ENCODE peak calls at places on chromosome 15, in nine cellular contexts. K is BE2C; I is mammary epithelial cell; A is CD8-positive, alpha-beta T cell; O is naive thymus-derived CD4-positive, alpha-beta T cell; S is A673; U is heart left ventricle; J is CD4-positive, CD25-positive, alpha-beta regulatory T cell; D is IMR-90. B is an unnamed sample.

GRCh38 chr15:65519781-65520299 is 2.4 kb upstream of the DPP8 start:
- DNase-seq in K (no peak), I (no peak), O (no peak), A (no peak), J (no peak), U (no peak), S (no peak), D (no peak), B (no peak)

GRCh38 chr15:69863446-69863845 is 234.3 kb downstream of the TLE3 start:
- DNase-seq in A (no peak), K (no peak), S (no peak), O (no peak), J (no peak), U (no peak), D (no peak), I (no peak), B (no peak)

GRCh38 chr15:90660195-90660995 is 56.8 kb upstream of the BLM start:
- DNase-seq in I (peak; percentile 98), K (peak; percentile 49), S (peak; percentile 84), J (peak; percentile 72), O (no peak), D (peak; percentile 91), A (peak; percentile 54), U (peak; percentile 87), B (no peak)

GRCh38 chr15:80697316-80697715 is 2.2 kb downstream of the ABHD17C start:
- DNase-seq in A (no peak), O (no peak), J (no peak), S (no peak), U (no peak), D (no peak), K (no peak), I (no peak), B (no peak)

GRCh38 chr15:33963831-33964664 is 4.2 kb upstream of the CHRM5 start:
- DNase-seq in I (peak; percentile 14), U (no peak), D (peak; percentile 37), J (peak; percentile 50), S (peak; percentile 38), A (no peak), K (peak; percentile 18), O (no peak), B (no peak)

GRCh38 chr15:81504170-81504905 is 130.3 kb upstream of the TMC3 start:
- DNase-seq in O (no peak), U (no peak), A (no peak), D (peak; percentile 87), S (peak; percentile 50), J (no peak), I (peak; percentile 75), K (no peak), B (no peak)

GRCh38 chr15:94026458-94026967 is 204.8 kb upstream of the MCTP2 start:
- DNase-seq in D (peak; percentile 55), S (peak; percentile 16), K (no peak), O (no peak), A (no peak), U (no peak), I (peak; percentile 52), J (no peak), B (no peak)

GRCh38 chr15:91589360-91589759 is 264.1 kb upstream of the SLCO3A1 start:
- DNase-seq in A (no peak), S (no peak), I (no peak), J (peak; percentile 35), K (no peak), D (no peak), U (no peak), O (no peak), B (no peak)

GRCh38 chr15:41935566-41936020 is 36.8 kb downstream of the EHD4 start:
- DNase-seq in J (peak; percentile 16), O (no peak), D (no peak), K (no peak), U (no peak), S (no peak), I (peak; percentile 39), A (no peak), B (no peak)

GRCh38 chr15:89813381-89814111 is 1.1 kb downstream of the ANPEP start:
- DNase-seq in S (no peak), A (no peak), J (no peak), U (no peak), O (no peak), I (no peak), K (no peak), D (no peak), B (no peak)

GRCh38 chr15:30924353-30924752 is 20.6 kb downstream of the FAN1 start:
- DNase-seq in U (no peak), I (no peak), K (no peak), A (no peak), J (no peak), S (no peak), D (peak; percentile 73), O (no peak), B (no peak)

GRCh38 chr15:60390931-60391501 is 6.8 kb downstream of the ANXA2 start:
- DNase-seq in U (peak; percentile 73), K (no peak), O (no peak), S (peak; percentile 90), A (no peak), D (peak; percentile 83), I (peak; percentile 92), J (no peak), B (peak; percentile 86)

GRCh38 chr15:63497642-63498100 is 6.7 kb upstream of the USP3 start:
- DNase-seq in K (no peak), D (no peak), U (no peak), S (no peak), I (no peak), A (peak; percentile 61), J (peak; percentile 89), O (peak; percentile 53), B (no peak)

GRCh38 chr15:80512729-80513670 is 108.8 kb downstream of the ARNT2 start:
- DNase-seq in A (no peak), I (peak; percentile 12), O (no peak), J (no peak), U (no peak), D (no peak), S (no peak), K (no peak), B (no peak)

GRCh38 chr15:99213187-99213811 is 36.1 kb downstream of the TTC23 start:
- DNase-seq in U (peak; percentile 77), I (peak; percentile 37), K (peak; percentile 83), D (peak; percentile 67), O (peak; percentile 11), S (peak; percentile 71), A (peak; percentile 36), J (peak; percentile 57), B (peak; percentile 40)

GRCh38 chr15:51736646-51737537 is 563 bp downstream of the LYSMD2 start:
- DNase-seq in D (no peak), S (peak; percentile 49), J (peak; percentile 58), I (no peak), K (peak; percentile 75), A (peak; percentile 52), U (peak; percentile 45), O (peak; percentile 45), B (peak; percentile 35)

DNA sequence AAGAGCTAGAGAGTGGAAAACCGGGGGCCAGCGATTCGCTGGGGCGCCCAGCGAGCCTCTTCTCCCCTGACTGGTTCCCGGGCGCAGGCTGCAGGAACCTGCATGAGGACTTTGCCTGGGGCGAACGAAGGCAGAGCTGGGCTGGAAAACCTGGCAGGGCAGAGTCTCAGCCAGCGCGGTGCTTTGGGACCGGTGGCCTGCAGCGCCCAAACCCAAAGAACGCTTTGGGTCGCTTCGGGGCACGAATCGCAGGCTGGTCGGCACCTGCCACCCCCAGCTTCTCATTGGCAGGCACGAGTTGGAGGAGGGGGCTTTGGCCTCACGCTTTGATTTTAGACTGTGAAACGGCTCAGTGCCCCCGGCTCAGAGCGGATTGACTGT is 3.0 kb downstream of the ONECUT1 start:
- DNase-seq in U (no peak), I (no peak), O (no peak), A (no peak), D (no peak), K (no peak), J (no peak), S (no peak), B (no peak)
- H3K27me3 ChIP-seq in U (peaks cover 83% of the 10 kb centered on the region), I (peaks cover 70% of the 10 kb centered on the region), O (peaks cover 14% of the 10 kb centered on the region), A (peaks cover 42% of the 10 kb centered on the region), D (peaks cover 92% of the 10 kb centered on the region), K (peaks cover 98% of the 10 kb centered on the region), J (peaks cover 42% of the 10 kb centered on the region), S (peaks cover 98% of the 10 kb centered on the region), B (peaks cover 65% of the 10 kb centered on the region)

DNA sequence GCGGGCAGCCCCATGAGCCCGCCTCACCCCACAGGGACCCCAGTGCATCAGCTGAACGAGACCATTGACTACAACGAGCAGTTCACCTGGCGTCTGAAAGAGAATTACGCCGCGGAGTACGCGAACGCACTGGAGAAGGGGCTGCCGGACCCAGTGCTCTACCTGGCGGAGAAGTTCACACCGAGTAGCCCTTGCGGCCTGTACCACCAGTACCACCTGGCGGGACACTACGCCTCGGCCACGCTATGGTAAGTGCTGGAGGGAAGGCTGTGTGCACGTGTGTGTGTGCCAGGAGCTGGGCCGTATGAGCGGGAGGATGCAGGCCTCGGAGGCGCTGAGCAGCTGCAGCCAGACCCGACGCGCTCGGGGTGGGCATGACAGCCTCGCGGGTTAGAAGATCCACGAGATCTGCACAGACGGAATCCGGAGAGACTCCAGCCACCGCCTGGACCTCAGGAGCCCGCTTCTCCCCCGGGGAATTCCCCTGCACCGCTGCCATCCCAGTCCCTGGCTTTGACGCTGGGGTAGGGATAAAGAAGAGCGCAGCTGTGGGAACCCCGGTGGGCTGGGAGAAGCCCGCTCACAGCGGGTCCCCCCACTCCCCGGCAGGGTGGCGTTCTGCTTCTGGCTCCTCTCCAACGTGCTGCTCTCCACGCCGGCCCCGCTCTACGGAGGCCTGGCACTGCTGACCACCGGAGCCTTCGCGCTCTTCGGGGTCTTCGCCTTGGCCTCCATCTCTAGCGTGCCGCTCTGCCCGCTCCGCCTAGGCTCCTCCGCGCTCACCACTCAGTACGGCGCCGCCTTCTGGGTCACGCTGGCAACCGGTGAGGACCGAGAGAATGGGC is 2.6 kb downstream of the DUOXA2 start:
- DNase-seq in S (no peak), O (no peak), D (no peak), U (no peak), A (no peak), J (no peak), I (no peak), K (no peak), B (no peak)
- H3K4me3 ChIP-seq in S (no peak overlapping the region), O (no peak overlapping the region), D (no peak overlapping the region), U (no peak overlapping the region), A (peak overlapping the region; percentile 44), J (no peak overlapping the region), I (no peak overlapping the region), K (no peak overlapping the region), B (no peak overlapping the region)

GRCh38 chr15:95416576-95416975 is 913.9 kb upstream of the NR2F2 start:
- DNase-seq in I (no peak), S (no peak), K (no peak), U (no peak), A (no peak), J (no peak), D (no peak), O (no peak), B (no peak)
- H3K27me3 ChIP-seq in I (peaks cover 1% of the 10 kb centered on the region), S (no peaks in the 10 kb centered on the region), K (no peaks in the 10 kb centered on the region), U (no peaks in the 10 kb centered on the region), A (no peaks in the 10 kb centered on the region), J (no peaks in the 10 kb centered on the region), D (no peaks in the 10 kb centered on the region), O (no peaks in the 10 kb centered on the region), B (no peaks in the 10 kb centered on the region)

DNA sequence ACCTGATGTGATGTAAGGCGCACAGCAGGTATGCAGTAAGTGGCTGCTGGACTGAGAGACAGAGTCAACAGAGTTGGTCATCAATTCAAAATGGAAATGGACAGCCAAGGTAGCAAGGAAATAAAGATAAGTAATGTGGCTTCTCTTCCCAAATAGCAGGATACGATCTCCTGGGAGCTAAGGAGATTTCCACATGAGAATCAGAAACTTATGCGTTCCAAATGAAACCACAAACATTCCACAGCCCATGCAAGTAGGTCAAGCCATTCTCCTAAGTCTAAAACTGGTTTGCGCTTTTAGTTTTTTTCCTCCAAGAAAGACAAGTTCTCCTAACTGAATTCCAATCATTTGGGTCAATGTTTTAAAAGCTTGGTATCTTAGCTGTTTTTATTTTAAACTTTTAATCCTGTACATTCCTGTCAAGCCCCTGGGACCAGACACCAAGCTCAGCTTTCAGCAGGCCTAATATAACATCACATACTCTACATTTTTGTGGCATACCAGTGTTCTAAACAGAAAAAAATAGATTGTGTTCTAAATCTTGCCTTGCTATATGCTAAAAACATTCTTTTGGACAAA is 73.7 kb upstream of the TSPAN3 start:
- DNase-seq in D (peak; percentile 97), J (no peak), K (no peak), U (no peak), A (no peak), S (peak; percentile 51), I (peak; percentile 45), O (no peak), B (peak; percentile 46)
- H3K4me3 ChIP-seq in D (no peak overlapping the region), J (no peak overlapping the region), K (no peak overlapping the region), U (no peak overlapping the region), A (no peak overlapping the region), S (no peak overlapping the region), I (no peak overlapping the region), O (no peak overlapping the region), B (no peak overlapping the region)